ENCODE peak calls at places on chromosomes 3 and 15, in four cellular contexts. Y is HFF-Myc, Z is Peyer's patch, P is ovary. W is an unnamed sample.

GRCh38 chr15:56180851-56181250 is 62.8 kb downstream of the RFX7 start:
- DNase-seq in Y (no peak), Z (no peak), P (no peak), W (no peak)

GRCh38 chr3:149977391-149977790 is 6.7 kb upstream of the PFN2 start:
- DNase-seq in Y (no peak), Z (no peak), P (no peak), W (peak)

GRCh38 chr15:65132841-65133549 is 613 bp downstream of the PDCD7 start:
- DNase-seq in Y (no peak), Z (peak), P (no peak), W (peak)

GRCh38 chr15:73781038-73781925 is 28.1 kb upstream of the INSYN1 start:
- DNase-seq in Y (no peak), Z (no peak), P (no peak), W (no peak)

GRCh38 chr3:113148307-113148703 is 63.1 kb upstream of the BOC start:
- DNase-seq in Y (no peak), Z (no peak), P (peak), W (no peak)

GRCh38 chr3:168289480-168289879 is 193.8 kb upstream of the GOLIM4 start:
- DNase-seq in Y (no peak), Z (no peak), P (no peak), W (no peak)

GRCh38 chr15:59555696-59556095 is 55.9 kb upstream of the GCNT3 start:
- DNase-seq in Y (no peak), Z (peak), P (no peak), W (no peak)

GRCh38 chr3:171407746-171408145 is 52.5 kb downstream of the TNIK start:
- DNase-seq in Y (no peak), Z (no peak), P (no peak), W (peak)

GRCh38 chr3:134579266-134579665 is 71.6 kb downstream of the KY start:
- DNase-seq in Y (no peak), Z (no peak), P (no peak), W (no peak)

GRCh38 chr3:132749786-132750185 is 27.6 kb upstream of the NPHP3 start:
- DNase-seq in Y (no peak), Z (no peak), P (no peak), W (no peak)

GRCh38 chr3:148211725-148212124 is 486.0 kb upstream of the AGTR1 start:
- DNase-seq in Y (no peak), Z (peak), P (no peak), W (no peak)

GRCh38 chr3:194687638-194688206 is 2.0 kb downstream of the FAM43A start:
- DNase-seq in Y (no peak), Z (peak), P (peak), W (no peak)

GRCh38 chr15:79923068-79923514 is 26.3 kb upstream of the MTHFS start:
- DNase-seq in Y (no peak), Z (peak), P (peak), W (no peak)

GRCh38 chr3:180457238-180457637 is 144.7 kb upstream of the TTC14 start:
- DNase-seq in Y (no peak), Z (no peak), P (no peak), W (no peak)

GRCh38 chr3:65846936-65847335 is 191.8 kb downstream of the MAGI1 start:
- DNase-seq in Y (no peak), Z (no peak), P (no peak), W (no peak)

GRCh38 chr15:32651229-32651837 is 9.8 kb downstream of the SCG5 start:
- DNase-seq in Y (no peak), Z (peak), P (no peak), W (no peak)

GRCh38 chr15:59999558-60000112 is 4.5 kb upstream of the FOXB1 start:
- DNase-seq in Y (no peak), Z (no peak), P (no peak), W (no peak)

GRCh38 chr15:93719941-93720351 is 511.4 kb upstream of the MCTP2 start:
- DNase-seq in Y (no peak), Z (no peak), P (no peak), W (no peak)

GRCh38 chr15:68812069-68812468 is 8.6 kb downstream of the ANP32A start:
- DNase-seq in Y (no peak), Z (no peak), P (no peak), W (no peak)

GRCh38 chr3:64266065-64266874 is 41.0 kb upstream of the PRICKLE2 start:
- DNase-seq in Y (peak), Z (peak), P (peak), W (peak)

GRCh38 chr3:64259646-64260045 is 34.4 kb upstream of the PRICKLE2 start:
- DNase-seq in Y (no peak), Z (no peak), P (no peak), W (peak)

GRCh38 chr3:64264491-64265109 is 39.3 kb upstream of the PRICKLE2 start:
- DNase-seq in Y (no peak), Z (no peak), P (no peak), W (no peak)

GRCh38 chr3:64260391-64260790 is 35.1 kb upstream of the PRICKLE2 start:
- DNase-seq in Y (no peak), Z (no peak), P (no peak), W (no peak)

DNA sequence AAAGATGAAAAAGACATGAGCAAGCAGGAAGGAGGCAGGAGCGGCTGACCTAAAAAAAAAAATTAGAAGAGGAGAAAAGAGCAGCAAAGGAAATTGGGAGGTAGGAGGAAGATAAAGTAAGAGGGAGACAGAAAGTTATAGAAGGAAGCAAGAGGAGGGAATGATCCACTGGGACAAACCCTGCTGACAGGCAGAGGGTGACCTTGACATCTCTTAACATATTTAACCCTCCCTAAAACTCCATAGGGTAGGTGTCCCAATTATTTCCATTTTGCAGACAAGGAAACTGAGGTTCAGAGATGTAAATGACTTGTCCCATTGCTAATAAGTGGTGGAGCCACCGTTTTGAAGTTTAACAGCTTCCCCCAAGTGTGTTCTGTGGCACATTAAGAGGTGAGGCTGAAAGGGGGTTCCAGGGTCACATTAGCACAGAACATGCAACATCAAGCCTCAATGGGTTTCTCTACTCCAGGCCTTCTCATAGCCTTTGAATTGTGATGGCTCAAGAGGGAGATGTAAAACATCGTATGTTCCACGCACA is 37.4 kb upstream of the PRICKLE2 start:
- DNase-seq in Y (no peak), Z (no peak), P (no peak), W (no peak)
- TF ChIP-seq CTCF in Y (no peak), Z (no peak), P (no peak), W (no peak)

DNA sequence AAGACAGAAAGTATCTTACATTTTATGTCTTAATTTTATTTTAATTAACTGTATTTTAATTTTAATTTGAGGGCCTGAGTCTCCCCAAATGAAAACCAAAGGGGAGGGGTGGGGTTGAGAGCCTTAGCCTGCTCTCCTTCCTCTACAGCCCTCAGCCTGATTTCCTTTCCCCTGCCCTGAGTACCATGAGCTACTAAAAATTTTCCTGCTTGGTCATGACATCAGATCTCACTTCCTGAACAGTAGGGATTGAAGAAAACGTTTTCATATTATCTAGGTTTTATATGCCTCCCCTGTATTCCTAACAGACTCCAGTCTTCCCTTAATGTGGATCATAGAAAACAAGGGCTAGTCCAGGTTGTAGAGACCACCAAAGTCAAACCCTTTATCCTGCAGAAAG is 133.9 kb downstream of the MYLK start:
- DNase-seq in Y (no peak), Z (no peak), P (no peak), W (no peak)
- H3K4me3 ChIP-seq in Y (no peak), Z (no peak), P (no peak), W (no peak)

DNA sequence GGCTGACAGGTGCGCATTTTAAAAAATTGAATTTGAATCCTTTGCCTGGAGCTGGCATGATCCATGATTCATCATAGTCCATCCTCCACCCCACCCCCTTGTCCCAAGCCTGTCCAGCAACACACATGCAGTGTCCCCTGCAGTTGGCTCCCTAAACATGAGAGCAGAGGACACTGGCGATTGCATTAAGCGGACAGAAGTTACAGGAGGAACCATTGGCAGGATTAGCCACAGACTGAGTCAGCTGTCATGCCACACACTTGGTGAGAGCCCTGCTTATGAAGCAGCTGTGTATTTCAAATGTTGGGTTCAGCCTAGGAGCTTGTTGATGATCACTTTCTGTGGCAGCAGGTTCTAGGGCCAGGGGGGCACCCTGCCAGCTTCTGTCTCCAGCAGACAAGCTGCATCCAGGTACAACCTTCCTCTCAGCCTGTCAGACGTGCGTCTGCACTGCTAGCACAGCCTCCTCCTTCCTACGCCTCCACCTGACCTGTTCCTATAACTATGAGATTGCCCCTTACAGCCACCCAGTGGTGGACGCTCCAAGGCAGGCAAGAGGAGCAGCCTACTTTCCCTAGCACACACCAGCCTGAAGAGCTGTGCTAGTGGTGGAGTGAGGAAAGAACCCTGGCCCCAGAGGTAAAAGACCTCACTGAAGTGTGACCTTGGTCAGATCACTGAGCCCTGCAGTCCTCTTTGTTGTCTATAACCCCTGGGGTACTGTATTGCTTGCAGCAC is 121.9 kb downstream of the SLCO3A1 start:
- DNase-seq in Y (no peak), Z (no peak), P (no peak), W (no peak)
- TF ChIP-seq CTCF in Y (no peak), Z (no peak), P (no peak), W (no peak)

GRCh38 chr15:70257573-70258220 is 160.0 kb upstream of the TLE3 start:
- DNase-seq in Y (no peak), Z (peak), P (no peak), W (no peak)
- H3K4me3 ChIP-seq in Y (no peak), Z (no peak), P (no peak), W (no peak)

GRCh38 chr3:127987309-127987995 is 64.8 kb upstream of the SEC61A1 start:
- DNase-seq in Y (no peak), Z (no peak), P (no peak), W (no peak)
- TF ChIP-seq CTCF in Y (no peak), Z (no peak), P (no peak), W (no peak)